ENCODE peak calls at places on chromosomes 4 and X, in four cellular contexts. One of them, this sample, is unnamed.

GRCh38 chr4:124202106-124202505 is 510.4 kb downstream of the ANKRD50 start:
- DNase-seq in breast epithelium: no peak
- DNase-seq in EL: no peak
- DNase-seq in OCI-LY7: no peak
- DNase-seq in this sample: no peak

GRCh38 chrX:118727686-118728339 is 407 bp downstream of the IL13RA1 start:
- DNase-seq in breast epithelium: no peak
- DNase-seq in EL: peak
- DNase-seq in OCI-LY7: no peak
- DNase-seq in this sample: no peak

GRCh38 chr4:108224628-108225053 is 55.9 kb upstream of the LEF1 start:
- DNase-seq in breast epithelium: no peak
- DNase-seq in EL: peak
- DNase-seq in OCI-LY7: no peak
- DNase-seq in this sample: no peak

GRCh38 chr4:146932111-146932510 is 13.6 kb downstream of the TTC29 start:
- DNase-seq in breast epithelium: no peak
- DNase-seq in EL: peak
- DNase-seq in OCI-LY7: no peak
- DNase-seq in this sample: no peak

GRCh38 chr4:8310306-8310705 is 40.8 kb downstream of the HTRA3 start:
- DNase-seq in breast epithelium: peak
- DNase-seq in EL: no peak
- DNase-seq in OCI-LY7: no peak
- DNase-seq in this sample: no peak

GRCh38 chr4:142191901-142192300 is 555.5 kb downstream of the IL15 start:
- DNase-seq in breast epithelium: no peak
- DNase-seq in EL: no peak
- DNase-seq in OCI-LY7: no peak
- DNase-seq in this sample: no peak

GRCh38 chr4:124234771-124235170 is 477.8 kb downstream of the ANKRD50 start:
- DNase-seq in breast epithelium: no peak
- DNase-seq in EL: no peak
- DNase-seq in OCI-LY7: no peak
- DNase-seq in this sample: no peak

GRCh38 chr4:184099541-184099966 is 118.1 kb downstream of the ENPP6 start:
- DNase-seq in breast epithelium: no peak
- DNase-seq in EL: no peak
- DNase-seq in OCI-LY7: no peak
- DNase-seq in this sample: no peak

GRCh38 chr4:39227906-39228305 is 45.6 kb downstream of the WDR19 start:
- DNase-seq in breast epithelium: no peak
- DNase-seq in EL: no peak
- DNase-seq in OCI-LY7: no peak
- DNase-seq in this sample: no peak

GRCh38 chrX:154727418-154728323 is 23.2 kb downstream of the GAB3 start:
- DNase-seq in breast epithelium: peak
- DNase-seq in EL: peak
- DNase-seq in OCI-LY7: no peak
- DNase-seq in this sample: no peak